ENCODE peak calls at places on chromosomes 12 and 14, in ten cellular contexts. H is testis, D is psoas muscle, O is A549, P is neural crest cell, L is progenitor cell of endocrine pancreas, R is WTC11, S is neural progenitor cell, V is fibroblast of pulmonary artery, I is ovary. U is an unnamed sample.

GRCh38 chr12:71972441-71973074 is 33.9 kb downstream of the TPH2 start:
- DNase-seq in V (no peak), I (no peak), P (no peak), H (no peak), S (no peak), R (no peak), D (no peak), L (no peak), O (no peak), U (no peak)

GRCh38 chr12:94336201-94336915 is 123.3 kb downstream of the CEP83 start:
- DNase-seq in P (no peak), R (no peak), O (no peak), S (no peak), L (no peak), H (no peak), D (no peak), V (peak), I (no peak), U (no peak)

GRCh38 chr12:18400186-18400585 is 138.9 kb downstream of the PIK3C2G start:
- DNase-seq in P (no peak), O (no peak), H (no peak), S (no peak), V (peak), I (no peak), L (no peak), D (no peak), R (no peak), U (no peak)

GRCh38 chr14:50231475-50232275 is at the start of gene SOS2:
- DNase-seq in V (peak), L (peak), D (peak), I (peak), P (peak), S (peak), H (peak), R (peak), O (peak), U (peak)

GRCh38 chr14:64580451-64580850 is 30.7 kb downstream of the PPP1R36 start:
- DNase-seq in R (no peak), P (no peak), O (no peak), S (no peak), I (no peak), H (no peak), L (no peak), D (no peak), V (no peak), U (no peak)

GRCh38 chr14:34701808-34702207 is 12.6 kb downstream of the CFL2 start:
- DNase-seq in L (no peak), R (no peak), D (no peak), H (no peak), P (no peak), I (no peak), V (no peak), O (no peak), S (no peak), U (no peak)

GRCh38 chr14:85601246-85601645 is 71.3 kb downstream of the FLRT2 start:
- DNase-seq in I (no peak), V (no peak), D (no peak), H (no peak), L (no peak), R (no peak), O (no peak), P (no peak), S (no peak), U (no peak)

GRCh38 chr12:118034429-118035193 is 18.1 kb downstream of the RFC5 start:
- DNase-seq in D (no peak), L (no peak), V (peak), I (no peak), S (peak), O (peak), H (peak), P (no peak), R (peak), U (no peak)

GRCh38 chr14:64764641-64765520 is 60.7 kb downstream of the PLEKHG3 start:
- DNase-seq in D (peak), R (peak), V (peak), P (peak), H (peak), S (peak), L (peak), I (peak), O (peak), U (peak)

GRCh38 chr12:126233625-126234024 is 1168.4 kb downstream of the AACS start:
- DNase-seq in V (peak), I (no peak), S (no peak), D (no peak), O (no peak), H (no peak), R (no peak), P (no peak), L (no peak), U (no peak)

GRCh38 chr12:62347922-62348650 is 87.9 kb downstream of the USP15 start:
- DNase-seq in D (no peak), I (no peak), R (no peak), V (peak), S (no peak), L (no peak), H (no peak), P (no peak), O (no peak), U (no peak)

GRCh38 chr12:108065061-108065460 is 64.0 kb upstream of the WSCD2 start:
- DNase-seq in S (no peak), D (no peak), I (no peak), O (no peak), H (no peak), P (no peak), V (no peak), L (no peak), R (no peak), U (no peak)

GRCh38 chr12:91804533-91804932 is 341.1 kb downstream of the BTG1 start:
- DNase-seq in L (no peak), P (no peak), R (no peak), S (no peak), O (no peak), H (no peak), V (no peak), D (no peak), I (no peak), U (no peak)

GRCh38 chr14:103519043-103519836 is 3.4 kb downstream of the CKB start:
- DNase-seq in V (peak), D (no peak), S (no peak), P (no peak), I (peak), L (no peak), H (no peak), O (peak), R (no peak), U (no peak)

GRCh38 chr12:2641209-2641608 is 153.6 kb upstream of the FKBP4 start:
- DNase-seq in I (no peak), S (peak), R (peak), D (no peak), L (no peak), H (no peak), V (peak), O (peak), P (peak), U (no peak)

GRCh38 chr14:68506645-68507405 is 286.0 kb downstream of the ZFP36L1 start:
- DNase-seq in L (no peak), O (no peak), P (no peak), H (no peak), R (no peak), I (no peak), S (no peak), V (no peak), D (no peak), U (peak)

GRCh38 chr14:68932686-68933085 is 46.4 kb downstream of the ACTN1 start:
- DNase-seq in I (no peak), R (no peak), V (no peak), H (no peak), P (no peak), S (no peak), L (no peak), O (no peak), D (no peak), U (no peak)

GRCh38 chr12:77189463-77189862 is 124.1 kb upstream of the E2F7 start:
- DNase-seq in V (peak), O (no peak), I (no peak), R (no peak), D (no peak), S (no peak), H (no peak), L (no peak), P (no peak), U (no peak)

GRCh38 chr12:27577688-27578087 is 53.7 kb downstream of the PPFIBP1 start:
- DNase-seq in R (no peak), D (no peak), V (no peak), S (no peak), O (no peak), H (no peak), L (no peak), I (no peak), P (no peak), U (no peak)

GRCh38 chr12:114694436-114695304 is 10.7 kb upstream of the TBX3 start:
- DNase-seq in R (no peak), V (no peak), O (no peak), S (peak), P (no peak), H (no peak), I (no peak), L (no peak), D (no peak), U (no peak)

GRCh38 chr12:48977290-48978281 is 536 bp upstream of the WNT1 start:
- DNase-seq in V (peak), D (peak), S (peak), O (peak), R (peak), I (no peak), L (peak), H (peak), P (peak), U (peak)

GRCh38 chr12:47799357-47799955 is 20.2 kb downstream of the HDAC7 start:
- DNase-seq in P (no peak), S (peak), L (no peak), O (no peak), H (no peak), D (peak), V (no peak), R (no peak), I (no peak), U (no peak)

GRCh38 chr14:30751646-30752416 is 122.5 kb upstream of the COCH start:
- DNase-seq in L (no peak), O (peak), S (no peak), I (no peak), D (no peak), R (peak), V (no peak), H (no peak), P (no peak), U (no peak)

GRCh38 chr12:27733052-27733656 is 22.5 kb downstream of the MRPS35 start:
- DNase-seq in D (no peak), P (no peak), V (peak), O (peak), R (no peak), S (peak), L (no peak), H (peak), I (no peak), U (peak)

DNA sequence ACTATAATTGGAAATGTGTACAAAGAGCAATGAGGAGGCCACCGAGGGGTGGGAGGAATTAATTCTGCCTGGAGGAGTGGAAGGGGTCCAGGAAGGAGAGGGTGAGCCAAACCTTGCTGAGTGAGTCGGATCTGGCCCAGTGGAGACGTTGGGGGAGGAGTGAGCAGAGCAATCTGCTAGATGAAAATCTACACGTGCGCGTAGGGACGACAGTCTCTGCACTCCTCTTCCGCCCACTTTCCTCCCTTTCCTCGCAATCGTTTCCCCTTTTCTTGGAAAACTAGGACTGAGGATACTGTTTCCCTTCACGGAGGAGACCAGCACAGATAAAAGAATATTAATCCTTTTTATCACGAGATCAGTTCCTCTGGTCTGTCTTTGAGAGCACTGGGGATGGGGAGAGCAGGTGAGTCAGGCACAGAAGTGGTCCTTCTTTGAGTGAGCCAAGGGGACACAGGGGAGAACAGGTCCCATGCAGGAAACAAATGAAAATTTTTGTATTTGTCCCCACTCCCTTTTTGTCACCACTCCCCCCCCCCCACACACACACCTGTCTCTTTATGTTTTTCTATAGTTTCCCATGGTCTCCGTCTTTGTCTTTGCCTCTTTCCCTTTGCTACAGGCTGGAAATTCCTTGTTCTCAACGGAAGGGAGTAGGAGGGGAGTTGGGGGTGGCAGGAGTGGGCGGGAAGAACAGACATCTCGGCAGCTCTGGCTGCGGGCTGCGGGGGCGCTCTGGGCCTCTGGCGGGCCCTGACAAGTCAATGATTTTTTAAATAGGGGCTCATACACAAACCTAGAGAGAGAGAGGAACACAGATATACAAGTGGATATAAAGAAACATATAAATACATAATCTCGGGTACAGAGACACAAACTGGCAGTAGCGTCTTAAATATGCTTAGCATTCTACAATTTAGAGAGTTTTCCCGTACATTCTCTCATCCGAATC is 2.6 kb upstream of the NAB2 start:
- DNase-seq in P (no peak), O (peak), L (no peak), V (peak), D (peak), R (peak), I (peak), S (peak), H (peak), U (peak)
- TF ChIP-seq CTCF in P (peak), O (peak), L (peak), V (peak), D (peak), R (no peak), I (peak), S (peak), H (peak), U (peak)

DNA sequence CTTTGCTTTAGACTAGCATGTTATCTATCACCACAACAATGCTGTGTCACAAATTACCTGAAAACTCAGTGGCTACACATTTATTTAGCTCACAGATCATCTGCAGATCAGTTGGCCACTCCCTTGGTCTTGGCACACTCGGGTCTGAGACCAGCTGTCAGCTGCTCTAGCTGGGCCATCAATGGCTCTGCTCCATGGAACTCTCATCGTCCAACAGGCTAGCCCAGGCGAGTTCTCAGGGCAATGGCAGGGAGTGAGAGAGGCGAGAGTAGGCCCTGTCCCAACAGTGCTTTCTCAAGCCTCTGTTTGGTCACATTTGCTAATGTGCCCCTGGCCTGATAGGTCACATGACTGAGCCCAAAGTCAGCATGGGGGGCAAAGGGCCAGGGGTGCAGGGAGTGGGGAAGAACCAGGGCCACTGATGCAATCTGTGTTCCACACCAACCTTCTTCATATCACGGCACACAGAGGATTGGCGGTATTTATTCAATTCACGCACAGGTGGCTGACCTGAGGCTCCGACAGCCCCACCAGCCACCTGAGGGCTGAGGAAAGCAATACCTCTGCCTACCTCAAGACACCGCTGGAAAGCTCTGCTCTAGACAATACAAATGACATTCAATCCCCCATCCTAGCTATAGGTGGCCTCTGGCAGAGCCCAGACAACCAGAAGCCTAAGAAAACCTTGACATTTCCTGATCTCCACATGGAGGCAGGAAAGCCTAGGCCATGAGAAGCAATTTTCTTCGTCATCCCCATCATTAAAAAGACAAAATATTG is 82.5 kb downstream of the NT5DC3 start:
- DNase-seq in O (no peak), I (no peak), H (no peak), D (peak), L (no peak), S (no peak), P (no peak), R (no peak), V (no peak), U (no peak)
- TF ChIP-seq CTCF in O (no peak), I (no peak), H (no peak), D (no peak), L (no peak), S (no peak), P (no peak), R (no peak), V (no peak), U (no peak)

GRCh38 chr14:95059126-95059525 is 98.2 kb downstream of the DICER1 start:
- DNase-seq in H (no peak), S (no peak), O (no peak), L (no peak), I (no peak), D (no peak), V (no peak), R (no peak), P (no peak), U (no peak)
- TF ChIP-seq CTCF in H (no peak), S (no peak), O (no peak), L (no peak), I (no peak), D (no peak), V (no peak), R (no peak), P (no peak), U (no peak)

DNA sequence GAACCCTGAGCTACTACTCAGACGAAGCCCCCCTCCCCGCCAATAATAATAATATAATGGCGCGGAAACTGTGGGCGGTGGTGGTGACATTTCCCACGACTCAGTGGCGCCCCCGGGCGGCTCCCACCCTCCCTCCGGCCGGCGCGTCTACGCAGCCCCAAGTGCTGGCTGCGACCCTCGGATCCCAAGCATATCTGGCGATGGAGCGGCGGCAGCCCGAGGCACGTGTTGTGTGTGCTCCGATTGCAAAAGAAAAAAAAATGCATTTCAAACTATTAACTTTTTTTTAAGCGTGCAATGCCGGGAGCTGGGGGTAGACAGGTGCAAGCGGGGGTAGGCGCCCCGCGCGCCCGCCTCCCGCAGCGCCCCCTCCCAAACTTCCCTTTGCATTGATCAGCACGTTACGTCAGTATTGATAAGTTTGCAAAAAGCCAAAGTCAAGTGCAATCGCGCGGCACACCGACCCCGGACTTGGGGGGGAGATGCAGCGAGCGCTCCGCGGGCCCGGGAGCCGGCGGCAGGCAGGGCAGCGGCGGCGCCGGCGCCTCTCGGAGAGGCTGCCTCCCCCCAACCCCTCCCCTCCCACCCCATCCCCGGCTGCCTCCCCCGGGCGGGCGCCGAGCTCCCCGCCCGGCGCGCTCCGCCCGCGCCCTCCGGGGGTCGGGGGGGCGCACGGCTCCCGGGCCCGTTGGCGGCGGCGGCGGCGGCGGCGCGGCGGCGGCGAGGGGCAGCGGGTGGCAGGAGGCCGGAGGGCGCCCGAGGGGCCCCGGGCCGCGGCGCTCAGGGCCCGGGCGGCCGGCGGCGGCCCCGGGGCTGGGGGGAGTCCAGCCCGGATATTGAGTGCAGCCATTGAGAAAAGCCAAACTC is 113.1 kb upstream of the MYL2 start:
- DNase-seq in R (peak), D (no peak), H (peak), V (no peak), O (no peak), L (peak), P (peak), I (no peak), S (peak), U (no peak)
- TF ChIP-seq CTCF in R (peak), D (no peak), H (peak), V (no peak), O (peak), L (peak), P (peak), I (no peak), S (peak), U (peak)

GRCh38 chr14:59454131-59454530 is 11.0 kb downstream of the GPR135 start:
- DNase-seq in D (no peak), P (no peak), R (no peak), O (peak), V (peak), I (no peak), H (no peak), S (no peak), L (no peak), U (no peak)
- TF ChIP-seq CTCF in D (no peak), P (no peak), R (no peak), O (no peak), V (no peak), I (no peak), H (no peak), S (no peak), L (no peak), U (no peak)

GRCh38 chr14:102212845-102213244 is 73.1 kb downstream of the WDR20 start:
- DNase-seq in I (no peak), L (no peak), H (no peak), R (no peak), D (no peak), O (no peak), P (no peak), S (no peak), V (no peak), U (no peak)

GRCh38 chr14:102213470-102213869 is 73.8 kb downstream of the WDR20 start:
- DNase-seq in H (no peak), D (no peak), R (no peak), P (no peak), S (no peak), I (no peak), O (no peak), L (no peak), V (no peak), U (no peak)

GRCh38 chr14:102215522-102216250 is 76.0 kb downstream of the WDR20 start:
- DNase-seq in O (no peak), I (no peak), S (no peak), P (no peak), V (no peak), L (no peak), H (peak), D (no peak), R (no peak), U (no peak)

GRCh38 chr14:102215071-102215470 is 75.4 kb downstream of the WDR20 start:
- DNase-seq in I (no peak), P (peak), O (no peak), D (no peak), S (no peak), V (peak), R (no peak), H (peak), L (no peak), U (no peak)

DNA sequence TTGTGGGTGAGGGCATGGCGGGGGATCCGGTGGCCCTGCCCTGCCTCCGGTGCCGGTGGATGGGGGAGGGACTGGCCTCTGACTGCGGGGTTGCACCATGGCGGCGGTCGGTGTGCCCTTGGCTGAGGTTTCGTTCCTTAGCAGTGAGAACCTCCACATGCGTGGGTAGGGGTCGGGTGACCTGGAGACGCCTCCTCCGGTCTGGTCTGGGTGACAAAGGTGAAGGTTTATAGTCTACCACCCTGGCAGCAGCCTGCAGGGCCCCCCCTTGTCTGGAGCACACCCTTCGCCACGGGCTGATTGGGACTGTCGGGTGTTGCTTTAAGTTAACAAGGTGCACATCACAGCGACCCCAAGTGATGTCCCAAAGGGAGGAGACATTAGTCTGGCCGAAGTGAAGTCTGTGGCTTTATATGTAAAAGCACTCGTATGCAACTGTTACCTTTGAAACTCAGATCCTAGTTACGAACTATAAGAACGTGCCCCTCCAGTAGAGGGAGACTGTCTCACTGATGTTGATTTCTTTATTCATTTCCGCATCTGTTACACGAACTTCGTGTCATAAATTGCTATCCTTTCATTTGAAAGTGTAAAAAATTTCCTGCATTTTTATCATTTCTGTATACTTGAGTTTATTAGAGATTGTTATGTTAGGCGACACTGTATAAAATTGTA is 74.4 kb downstream of the WDR20 start:
- DNase-seq in R (no peak), O (peak), I (no peak), P (no peak), V (no peak), S (no peak), H (no peak), D (no peak), L (no peak), U (peak)
- TF ChIP-seq CTCF in R (no peak), O (peak), I (no peak), P (peak), V (peak), S (peak), H (no peak), D (peak), L (no peak), U (no peak)

U was measured in GM10248.